ENCODE peak calls at places on chromosomes 2 and 18, in six cellular contexts. V is WTC11, P is HepG2, O is K562, B is GM12878, D is H1. J is an unnamed sample.

GRCh38 chr2:96527990-96528679 is 8.4 kb upstream of the ARID5A start:
- DNase-seq in B (peak; percentile 72), O (peak; percentile 26), D (no peak), V (no peak), P (no peak), J (no peak)

GRCh38 chr2:111140815-111141214 is 20.1 kb downstream of the BCL2L11 start:
- DNase-seq in D (no peak), V (no peak), B (no peak), P (no peak), O (no peak), J (no peak)

GRCh38 chr2:47313141-47313691 is 89.7 kb upstream of the MSH2 start:
- DNase-seq in B (no peak), D (no peak), V (no peak), O (peak; percentile 68), P (peak; percentile 92), J (no peak)

GRCh38 chr2:46335966-46336436 is 38.8 kb downstream of the EPAS1 start:
- DNase-seq in P (no peak), B (no peak), O (no peak), D (no peak), V (no peak), J (no peak)

GRCh38 chr2:173192071-173192470 is 116.4 kb downstream of the MAP3K20 start:
- DNase-seq in P (no peak), D (no peak), B (no peak), O (no peak), V (no peak), J (no peak)

GRCh38 chr2:23231865-23232264 is 153.1 kb upstream of the KLHL29 start:
- DNase-seq in B (no peak), P (no peak), D (no peak), O (no peak), V (no peak), J (no peak)

GRCh38 chr2:68870215-68870614 is 982 bp downstream of the BMP10 start:
- DNase-seq in B (no peak), O (peak; percentile 54), D (no peak), V (no peak), P (no peak), J (no peak)

GRCh38 chr2:182426082-182426914 is 538 bp downstream of the PDE1A start:
- DNase-seq in B (no peak), D (no peak), P (no peak), O (no peak), V (no peak), J (peak; percentile 8)

GRCh38 chr2:39059366-39059952 is 61.4 kb downstream of the SOS1 start:
- DNase-seq in D (no peak), O (peak; percentile 48), P (peak; percentile 62), V (no peak), B (no peak), J (peak; percentile 9)

GRCh38 chr2:38075436-38076249 is at the start of gene CYP1B1:
- DNase-seq in V (no peak), O (no peak), P (no peak), B (no peak), D (no peak), J (no peak)

GRCh38 chr18:58845913-58846312 is 18.8 kb upstream of the ZNF532 start:
- DNase-seq in D (no peak), V (no peak), B (no peak), P (no peak), O (no peak), J (no peak)

GRCh38 chr18:58847383-58848071 is 17.1 kb upstream of the ZNF532 start:
- DNase-seq in P (no peak), O (no peak), D (peak; percentile 94), B (no peak), V (peak; percentile 96), J (no peak)

GRCh38 chr18:58846325-58846724 is 18.4 kb upstream of the ZNF532 start:
- DNase-seq in D (no peak), V (no peak), B (no peak), P (no peak), O (no peak), J (no peak)

GRCh38 chr18:58850784-58851469 is 13.8 kb upstream of the ZNF532 start:
- DNase-seq in V (no peak), O (no peak), D (no peak), P (no peak), B (no peak), J (no peak)

DNA sequence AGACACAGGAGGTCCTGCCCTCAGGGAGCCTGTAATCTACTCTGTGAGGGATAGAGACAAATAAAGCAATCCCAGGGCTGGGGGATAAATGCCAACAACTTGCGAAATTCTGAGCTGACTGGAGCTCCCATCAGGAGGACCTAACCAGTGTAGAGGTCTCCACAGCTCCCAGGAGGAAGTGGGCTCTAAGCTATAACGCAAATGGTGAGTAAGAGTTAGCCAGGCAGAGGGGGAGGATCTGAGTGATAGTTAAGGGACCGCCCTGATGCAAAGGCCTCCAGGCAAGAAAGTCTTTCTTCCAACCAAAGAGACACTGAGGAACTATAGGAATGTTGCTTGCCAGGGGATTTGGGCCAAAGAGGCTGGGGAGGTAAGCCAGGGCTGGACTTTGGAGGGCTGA is 16.0 kb upstream of the ZNF532 start:
- DNase-seq in D (no peak), P (no peak), V (no peak), B (no peak), O (no peak), J (no peak)
- TF ChIP-seq SP1 in D (no peak), P (no peak), V (no peak), B (no peak), O (no peak), J (no peak)

DNA sequence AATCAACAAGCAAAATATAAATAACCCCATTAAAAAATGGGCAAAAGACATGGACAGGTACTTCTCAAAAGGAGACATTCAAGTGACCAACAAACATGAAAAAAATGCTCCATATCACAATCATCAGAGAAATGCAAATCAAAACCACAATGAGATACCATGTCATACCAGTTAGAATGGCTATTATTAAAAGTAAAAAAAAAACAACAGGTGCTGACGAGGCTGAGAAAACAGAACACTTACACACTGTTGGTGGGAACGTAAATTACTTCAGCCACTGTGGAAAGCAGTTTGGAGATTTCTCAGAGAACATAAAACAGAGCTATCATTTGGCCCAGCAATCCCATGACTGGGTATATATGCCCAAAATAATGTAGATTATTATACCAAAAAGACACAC is 69.1 kb downstream of the CWC22 start:
- DNase-seq in D (no peak), P (no peak), V (no peak), B (no peak), O (no peak), J (no peak)
- TF ChIP-seq SP1 in D (no peak), P (no peak), V (no peak), B (no peak), O (no peak), J (no peak)

GRCh38 chr2:183477296-183477695 is 353.1 kb downstream of the NUP35 start:
- DNase-seq in P (no peak), V (no peak), O (no peak), B (no peak), D (no peak), J (no peak)
- TF ChIP-seq SP1 in P (no peak), V (no peak), O (no peak), B (no peak), D (no peak), J (no peak)

GRCh38 chr2:28187186-28187585 is 205.5 kb upstream of the FOSL2 start:
- DNase-seq in V (no peak), O (no peak), D (no peak), P (no peak), B (no peak), J (no peak)

GRCh38 chr2:28188436-28188835 is 204.2 kb upstream of the FOSL2 start:
- DNase-seq in P (no peak), O (no peak), D (no peak), B (no peak), V (no peak), J (no peak)

GRCh38 chr2:28182348-28182747 is 210.3 kb upstream of the FOSL2 start:
- DNase-seq in B (no peak), V (no peak), P (no peak), O (no peak), D (no peak), J (no peak)

GRCh38 chr2:28185153-28185552 is 207.5 kb upstream of the FOSL2 start:
- DNase-seq in B (no peak), O (no peak), D (no peak), V (no peak), P (no peak), J (no peak)

DNA sequence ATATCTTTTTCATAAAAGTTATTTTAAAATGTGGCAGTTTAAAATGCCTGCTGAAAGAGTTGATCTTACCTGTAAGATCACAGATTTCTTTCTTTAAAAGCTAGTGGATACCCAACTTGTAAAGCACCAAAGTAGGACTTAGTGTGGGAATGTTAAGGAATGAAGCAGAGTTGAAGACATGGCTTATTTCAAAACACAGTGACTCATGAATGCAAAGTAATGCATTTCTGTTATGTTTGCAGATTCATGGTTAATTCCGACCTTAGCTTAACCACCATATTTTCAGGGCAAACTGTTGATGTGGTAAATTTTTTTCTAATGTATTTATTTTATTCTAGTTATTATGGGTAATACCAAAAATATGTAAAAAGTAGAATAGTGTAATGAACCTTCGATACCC is 206.8 kb upstream of the FOSL2 start:
- DNase-seq in V (no peak), B (no peak), O (no peak), P (no peak), D (no peak), J (no peak)
- TF ChIP-seq SP1 in V (no peak), B (no peak), O (no peak), P (no peak), D (no peak), J (no peak)

GRCh38 chr2:177554365-177554764 is 161.8 kb downstream of the AGPS start:
- DNase-seq in D (no peak), P (no peak), V (no peak), O (peak; percentile 41), B (no peak), J (no peak)

GRCh38 chr2:177551989-177552413 is 159.4 kb downstream of the AGPS start:
- DNase-seq in O (peak; percentile 54), B (no peak), D (no peak), V (no peak), P (no peak), J (no peak)

GRCh38 chr2:177552414-177553175 is 160.0 kb downstream of the AGPS start:
- DNase-seq in O (peak; percentile 95), P (peak; percentile 89), D (peak; percentile 89), V (peak; percentile 87), B (peak; percentile 68), J (peak; percentile 88)

GRCh38 chr2:177556134-177556533 is 163.6 kb downstream of the AGPS start:
- DNase-seq in V (no peak), P (no peak), B (no peak), O (no peak), D (no peak), J (no peak)

DNA sequence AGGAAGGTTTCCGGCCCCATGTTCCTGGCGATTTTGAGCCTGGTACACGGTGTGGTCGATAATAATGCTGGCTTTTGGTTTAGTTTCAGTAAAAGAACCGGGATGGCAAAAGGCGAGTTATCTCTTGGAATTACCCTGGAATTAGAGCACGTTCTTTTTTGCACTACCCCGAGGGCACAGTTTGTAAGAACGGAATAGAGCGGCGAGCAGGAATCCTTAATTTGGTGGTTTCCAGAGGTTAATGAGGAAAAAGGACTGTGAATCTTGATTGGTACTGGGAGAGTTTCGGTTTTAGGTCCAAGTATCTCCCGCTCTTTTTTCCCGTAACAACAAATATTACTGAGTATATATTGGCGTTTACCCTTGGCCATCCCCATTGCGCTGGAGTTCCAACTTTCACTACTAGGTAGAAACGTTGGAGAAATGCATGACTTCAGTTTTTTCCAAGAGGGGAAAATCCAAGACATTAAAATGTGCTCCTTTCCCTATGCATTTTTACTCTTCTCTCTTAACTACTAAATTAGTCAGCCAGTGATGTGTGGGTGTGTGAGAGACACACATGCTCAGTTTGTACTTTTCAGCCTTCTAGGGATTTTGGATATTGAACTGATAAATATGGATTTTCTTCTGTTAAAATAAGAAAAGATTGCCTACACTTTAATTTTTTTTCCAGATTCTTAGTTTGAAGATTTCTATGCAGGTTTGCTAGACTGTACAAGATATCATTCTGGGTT is 160.8 kb downstream of the AGPS start:
- DNase-seq in V (no peak), B (no peak), D (no peak), P (no peak), O (peak; percentile 54), J (no peak)
- TF ChIP-seq SP1 in V (no peak), B (no peak), D (no peak), P (no peak), O (no peak), J (no peak)

J was measured in HEK293T.